ENCODE peak calls at places on chromosomes 11 and 22, in nine cellular contexts. H is astrocyte of the spinal cord, W is lung, N is uterus, V is Karpas-422, A is tibial artery, P is A549, I is fibroblast of pulmonary artery, T is Peyer's patch. L is an unnamed sample.

GRCh38 chr11:60925685-60926267 is 1.5 kb downstream of the TMEM132A start:
- DNase-seq in A (no peak), H (no peak), I (peak), T (no peak), N (no peak), V (no peak), P (peak), W (no peak), L (no peak)

GRCh38 chr11:83249972-83250593 is 36.1 kb downstream of the CCDC90B start:
- DNase-seq in W (no peak), P (peak), H (peak), I (peak), V (peak), N (no peak), A (no peak), T (no peak), L (peak)

GRCh38 chr11:83073884-83074283 is 2.2 kb upstream of the RAB30 start:
- DNase-seq in I (no peak), N (no peak), A (no peak), V (no peak), W (no peak), H (no peak), P (no peak), T (no peak), L (no peak)

GRCh38 chr11:68936358-68936636 is 32.6 kb downstream of the IGHMBP2 start:
- DNase-seq in A (no peak), V (no peak), P (no peak), I (no peak), H (no peak), T (no peak), W (no peak), N (no peak), L (no peak)

GRCh38 chr22:24230911-24231656 is 13.8 kb downstream of the GGT5 start:
- DNase-seq in A (no peak), W (peak), H (no peak), V (peak), P (no peak), N (no peak), T (peak), I (no peak), L (no peak)

GRCh38 chr22:19942886-19943664 is 1.5 kb upstream of the TXNRD2 start:
- DNase-seq in P (no peak), V (no peak), H (peak), N (peak), I (peak), T (no peak), W (no peak), A (no peak), L (no peak)

GRCh38 chr11:84947970-84948600 is 679.1 kb downstream of the DLG2 start:
- DNase-seq in I (peak), W (no peak), A (no peak), N (no peak), H (peak), P (no peak), V (no peak), T (no peak), L (no peak)

GRCh38 chr22:20571531-20572007 is 64.2 kb downstream of the MED15 start:
- DNase-seq in T (peak), W (no peak), N (no peak), V (peak), P (peak), I (peak), H (no peak), A (no peak), L (peak)

GRCh38 chr11:69716891-69717747 is 13.3 kb upstream of the FGF19 start:
- DNase-seq in P (no peak), A (no peak), V (no peak), T (no peak), W (no peak), I (no peak), N (no peak), H (no peak), L (no peak)

GRCh38 chr11:124920870-124921609 is 2.0 kb downstream of the HEPN1 start:
- DNase-seq in I (peak), W (peak), T (peak), P (peak), N (peak), V (no peak), H (peak), A (peak), L (no peak)

GRCh38 chr11:30991376-30991775 is 378.2 kb downstream of the DCDC1 start:
- DNase-seq in N (no peak), V (no peak), W (no peak), I (no peak), A (no peak), H (no peak), P (no peak), T (no peak), L (no peak)

GRCh38 chr11:111585371-111585770 is 16.9 kb upstream of the SIK2 start:
- DNase-seq in H (peak), W (no peak), P (no peak), N (no peak), A (no peak), V (peak), T (no peak), I (peak), L (peak)

GRCh38 chr22:46114518-46115387 is 35.6 kb upstream of the PPARA start:
- DNase-seq in P (no peak), I (no peak), V (peak), T (no peak), N (no peak), W (no peak), A (no peak), H (no peak), L (no peak)

GRCh38 chr11:63564056-63564784 is 1.0 kb upstream of the PLAAT2 start:
- DNase-seq in T (no peak), W (peak), N (no peak), P (no peak), I (no peak), V (no peak), H (no peak), A (no peak), L (no peak)

GRCh38 chr11:74330065-74330858 is 18.8 kb upstream of the P4HA3 start:
- DNase-seq in I (peak), H (peak), T (no peak), A (no peak), N (no peak), W (no peak), V (no peak), P (no peak), L (no peak)

GRCh38 chr11:33773399-33774355 is 643 bp downstream of the FBXO3 start:
- DNase-seq in W (no peak), V (peak), I (no peak), P (peak), T (peak), A (peak), H (no peak), N (no peak), L (no peak)

GRCh38 chr11:66335531-66336233 is 552 bp downstream of the RIN1 start:
- DNase-seq in I (peak), N (peak), A (peak), W (no peak), T (no peak), P (no peak), V (no peak), H (peak), L (no peak)

GRCh38 chr11:917426-917825 is 6.8 kb upstream of the CHID1 start:
- DNase-seq in N (no peak), T (no peak), W (no peak), P (no peak), A (no peak), V (no peak), I (no peak), H (no peak), L (no peak)

GRCh38 chr11:126060651-126061220 is 1.9 kb downstream of the CDON start:
- DNase-seq in A (no peak), P (no peak), I (no peak), W (no peak), H (no peak), V (no peak), N (no peak), T (no peak), L (no peak)

GRCh38 chr11:2883717-2884423 is 1.7 kb downstream of the CDKN1C start:
- DNase-seq in T (no peak), V (no peak), H (peak), N (no peak), W (no peak), I (peak), P (no peak), A (no peak), L (no peak)

GRCh38 chr11:102295045-102295444 is 22.2 kb upstream of the BIRC3 start:
- DNase-seq in H (no peak), A (no peak), N (no peak), I (no peak), P (no peak), W (no peak), T (no peak), V (no peak), L (no peak)

GRCh38 chr22:20980938-20981722 is 967 bp upstream of the LZTR1 start:
- DNase-seq in T (no peak), H (no peak), I (no peak), A (no peak), W (no peak), V (peak), P (no peak), N (no peak), L (no peak)

GRCh38 chr11:65556470-65557279 is 1.5 kb downstream of the LTBP3 start:
- DNase-seq in A (no peak), H (no peak), I (no peak), V (no peak), T (no peak), N (no peak), W (no peak), P (no peak), L (no peak)

GRCh38 chr11:57555393-57555792 is 12.1 kb downstream of the UBE2L6 start:
- DNase-seq in T (no peak), P (no peak), W (no peak), I (no peak), A (no peak), V (no peak), N (no peak), H (no peak), L (no peak)

GRCh38 chr11:62142043-62142375 is 18.2 kb downstream of the INCENP start:
- DNase-seq in T (no peak), N (no peak), A (peak), P (no peak), I (no peak), H (no peak), V (no peak), W (no peak), L (no peak)

GRCh38 chr11:2760196-2760871 is 60.5 kb upstream of the KCNQ1OT1 start:
- DNase-seq in N (no peak), I (no peak), P (no peak), W (no peak), H (no peak), T (peak), A (no peak), V (no peak), L (no peak)

GRCh38 chr11:59829358-59829757 is 15.9 kb downstream of the CBLIF start:
- DNase-seq in V (no peak), W (no peak), T (no peak), A (no peak), P (no peak), H (no peak), N (no peak), I (no peak), L (no peak)

GRCh38 chr22:48353116-48353947 is 1474.3 kb downstream of the BRD1 start:
- DNase-seq in W (no peak), H (no peak), T (no peak), P (peak), I (no peak), A (no peak), N (no peak), V (no peak), L (no peak)

GRCh38 chr22:17910561-17911311 is 113.6 kb downstream of the MICAL3 start:
- DNase-seq in A (peak), P (peak), T (no peak), W (no peak), V (no peak), I (peak), H (peak), N (peak), L (no peak)

GRCh38 chr11:24575392-24575791 is 78.5 kb downstream of the LUZP2 start:
- DNase-seq in V (no peak), I (peak), P (no peak), A (no peak), N (no peak), W (no peak), H (peak), T (no peak), L (no peak)

GRCh38 chr22:39422721-39423120 is 23.1 kb downstream of the TAB1 start:
- DNase-seq in H (no peak), I (no peak), P (no peak), V (no peak), A (no peak), N (no peak), W (no peak), T (no peak), L (no peak)

GRCh38 chr11:77819921-77820564 is 479 bp downstream of the RSF1 start:
- DNase-seq in H (peak), V (peak), P (peak), A (peak), I (peak), N (peak), T (peak), W (peak), L (no peak)

GRCh38 chr11:4134844-4135243 is 40.2 kb downstream of the RRM1 start:
- DNase-seq in P (peak), T (no peak), V (no peak), N (no peak), A (no peak), I (peak), W (no peak), H (peak), L (no peak)

GRCh38 chr11:57154718-57155117 is 27.0 kb upstream of the LRRC55 start:
- DNase-seq in T (no peak), I (peak), W (no peak), N (no peak), H (no peak), A (no peak), V (no peak), P (no peak), L (no peak)

GRCh38 chr11:65854871-65855837 is 2.8 kb downstream of the CFL1 start:
- DNase-seq in H (no peak), W (no peak), I (no peak), P (no peak), T (no peak), N (no peak), V (peak), A (no peak), L (no peak)

GRCh38 chr11:60971520-60971919 is at the start of gene CD6:
- DNase-seq in T (peak), I (no peak), V (no peak), N (no peak), H (no peak), W (no peak), A (no peak), P (no peak), L (peak)

DNA sequence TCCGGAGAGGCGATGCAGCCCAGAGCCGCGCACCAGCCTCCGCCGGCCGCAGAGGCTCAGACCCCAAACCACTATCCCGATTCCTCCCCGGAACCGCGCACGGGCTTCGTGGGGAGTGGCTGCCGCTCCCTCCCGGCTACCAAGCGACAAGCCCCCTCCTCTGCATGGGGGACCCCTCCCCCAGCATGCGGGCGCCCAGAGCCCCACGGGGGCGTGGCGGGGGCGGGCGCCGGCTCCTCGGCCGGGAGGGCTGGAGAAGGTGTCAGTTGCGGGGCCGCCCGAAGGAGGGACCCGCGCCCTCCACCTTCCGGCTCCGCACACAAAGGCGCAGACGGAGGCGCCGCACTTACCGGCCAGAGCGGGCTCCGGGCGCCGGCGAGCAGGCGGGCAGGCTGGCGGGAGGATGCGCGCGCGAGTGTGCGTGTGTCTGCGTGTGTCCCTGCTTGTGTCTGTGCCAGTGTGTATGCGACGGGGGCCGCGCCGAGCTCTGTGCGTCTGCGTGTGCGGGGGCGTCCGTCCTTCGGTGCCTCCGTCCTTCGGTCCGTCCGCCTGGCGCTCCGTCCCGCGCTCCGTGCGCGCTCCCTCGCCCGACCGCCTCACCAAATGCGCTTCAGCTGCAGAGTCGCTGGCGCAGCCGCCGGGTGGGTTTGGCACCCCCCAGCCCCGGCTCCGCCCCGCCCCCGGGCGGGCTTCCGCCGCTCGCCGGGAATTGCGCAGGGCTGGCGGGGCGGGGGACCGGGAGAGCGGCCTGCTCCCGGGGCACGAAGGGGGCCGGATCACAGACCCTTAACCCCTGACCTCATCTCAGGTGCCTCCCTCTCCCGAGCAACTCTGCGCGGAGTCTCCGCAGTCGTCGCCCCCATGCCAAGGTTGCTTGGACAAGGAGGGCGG is at the start of gene PTPN5:
- DNase-seq in V (no peak), A (no peak), P (no peak), I (peak), T (no peak), H (no peak), W (no peak), N (no peak), L (no peak)
- H3K4me3 ChIP-seq in V (no peak), A (peak), P (peak), I (peak), T (peak), H (no peak), W (no peak), N (no peak), L (no peak)

GRCh38 chr22:27370987-27371386 is 430.6 kb downstream of the MN1 start:
- DNase-seq in T (no peak), V (no peak), I (no peak), A (no peak), H (no peak), W (peak), N (no peak), P (no peak), L (no peak)

GRCh38 chr22:27377501-27377900 is 424.1 kb downstream of the MN1 start:
- DNase-seq in W (peak), A (no peak), T (no peak), H (no peak), I (no peak), P (no peak), V (no peak), N (no peak), L (no peak)

GRCh38 chr22:27370281-27370680 is 431.3 kb downstream of the MN1 start:
- DNase-seq in H (no peak), I (no peak), P (no peak), V (peak), T (no peak), W (peak), A (no peak), N (no peak), L (no peak)

GRCh38 chr22:27372364-27372763 is 429.2 kb downstream of the MN1 start:
- DNase-seq in N (no peak), I (no peak), T (no peak), A (no peak), V (no peak), W (no peak), P (no peak), H (no peak), L (no peak)

GRCh38 chr22:27372969-27373670 is 428.4 kb downstream of the MN1 start:
- DNase-seq in H (no peak), A (no peak), I (no peak), N (no peak), W (peak), V (no peak), T (no peak), P (no peak), L (no peak)
- H3K4me3 ChIP-seq in H (no peak), A (no peak), I (no peak), N (no peak), W (no peak), V (no peak), T (no peak), P (no peak), L (no peak)

DNA sequence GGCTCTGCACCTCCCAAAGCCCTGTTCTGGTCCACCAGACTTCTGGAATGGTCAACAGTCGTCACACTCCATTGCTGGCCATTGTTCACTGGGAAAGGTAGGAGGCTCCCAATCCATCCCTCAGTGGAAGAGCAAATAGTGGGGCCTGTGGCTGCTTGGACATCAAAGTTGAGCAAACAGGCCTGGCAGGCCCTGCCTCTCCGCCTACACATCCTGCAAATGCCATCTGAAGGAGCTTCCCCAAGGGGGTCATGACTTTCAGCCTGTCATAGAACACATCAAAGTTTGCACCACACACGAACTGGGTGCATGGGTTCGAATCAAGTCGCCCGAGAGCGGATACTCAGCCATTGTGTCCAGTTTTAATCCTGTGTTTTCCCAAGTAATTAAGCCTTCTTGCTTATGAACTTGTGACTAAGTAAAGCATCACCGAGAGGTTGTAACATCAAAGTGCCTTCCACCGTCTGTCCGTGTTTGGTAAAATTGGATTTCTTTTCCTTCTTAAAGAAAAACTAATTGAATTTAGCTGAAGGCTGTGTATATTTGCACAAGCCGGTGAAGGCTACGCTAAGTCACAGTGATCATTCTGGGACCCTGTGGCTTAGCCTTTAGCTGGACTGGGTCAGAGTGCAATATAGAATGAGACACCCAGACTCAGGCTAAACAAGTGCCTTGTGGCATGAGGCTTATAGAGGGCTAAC is 36.1 kb downstream of the CLPB start:
- DNase-seq in I (no peak), V (no peak), P (no peak), N (no peak), A (no peak), T (no peak), W (no peak), H (no peak), L (no peak)
- H3K4me3 ChIP-seq in I (no peak), V (no peak), P (no peak), N (no peak), A (no peak), T (no peak), W (no peak), H (no peak), L (no peak)

GRCh38 chr11:118076754-118077281 is at the start of gene TMPRSS4:
- DNase-seq in W (peak), H (no peak), V (no peak), T (no peak), P (no peak), A (no peak), N (no peak), I (no peak), L (no peak)
- H3K4me3 ChIP-seq in W (no peak), H (no peak), V (no peak), T (no peak), P (no peak), A (no peak), N (no peak), I (no peak), L (no peak)

DNA sequence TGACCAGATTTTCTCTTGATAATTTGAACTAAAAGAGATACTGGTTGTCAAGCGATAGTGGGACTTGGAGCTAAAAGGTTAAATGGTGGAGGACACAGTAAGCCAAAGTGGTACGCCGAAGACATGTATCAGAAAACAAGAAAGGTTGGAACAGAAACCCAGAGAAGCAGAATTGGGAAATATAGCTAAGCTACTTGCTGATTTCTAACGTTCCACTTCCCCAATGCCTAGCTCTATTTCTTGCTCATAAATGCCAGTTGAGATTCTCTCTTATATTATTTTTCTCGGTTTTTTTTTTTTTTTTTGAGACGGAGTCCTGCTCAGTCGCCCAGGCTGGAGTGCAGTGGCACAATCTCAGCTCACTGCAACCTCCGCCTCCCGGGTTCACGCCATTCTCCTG is 12.7 kb downstream of the TMEM41B start:
- DNase-seq in V (no peak), H (no peak), W (no peak), P (no peak), A (no peak), T (no peak), N (no peak), I (no peak), L (no peak)
- H3K4me3 ChIP-seq in V (no peak), H (no peak), W (no peak), P (no peak), A (no peak), T (no peak), N (no peak), I (no peak), L (no peak)

DNA sequence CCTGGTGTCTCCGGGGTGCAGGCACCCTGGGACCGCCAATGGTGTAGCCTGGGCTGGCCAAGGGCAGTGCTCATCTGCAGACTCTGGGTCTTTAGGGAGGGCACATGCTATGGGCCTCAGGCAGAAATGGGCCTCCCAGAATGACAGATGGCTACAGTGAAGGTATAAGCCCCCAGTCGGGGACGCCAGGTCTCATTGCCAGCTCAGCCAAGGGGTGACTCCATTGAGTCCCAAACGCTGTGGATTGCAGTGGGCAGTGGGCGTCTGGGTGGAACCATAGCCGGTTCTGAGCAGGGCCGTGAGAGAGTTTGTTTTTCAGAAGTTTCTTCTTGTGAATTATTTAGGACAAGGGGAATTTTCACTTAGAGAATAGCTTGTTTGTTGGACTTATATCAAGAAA is 516.9 kb downstream of the TBC1D22A start:
- DNase-seq in P (no peak), I (no peak), W (no peak), T (no peak), A (no peak), N (no peak), V (no peak), H (no peak), L (no peak)
- H3K4me3 ChIP-seq in P (no peak), I (no peak), W (no peak), T (no peak), A (no peak), N (no peak), V (no peak), H (no peak), L (no peak)